ENCODE peak calls at places on chromosomes 16 and 17, in nine cellular contexts. X, T, P, C, V, A, I, F and Y are unnamed samples.

GRCh38 chr17:72255481-72255880 is 134.7 kb downstream of the SOX9 start:
- DNase-seq in C (no peak), P (no peak), A (no peak), I (no peak), T (no peak), F (no peak), X (no peak), V (no peak), Y (no peak)

GRCh38 chr17:17028878-17029535 is 13.2 kb upstream of the MPRIP start:
- DNase-seq in C (no peak), P (no peak), F (no peak), A (no peak), X (peak), T (no peak), I (no peak), V (no peak), Y (no peak)

GRCh38 chr17:1490643-1491405 is 1.7 kb downstream of the MYO1C start:
- DNase-seq in P (peak), A (no peak), C (peak), F (peak), X (peak), V (peak), T (peak), I (peak), Y (peak)

GRCh38 chr16:81376880-81377279 is 62.1 kb downstream of the GAN start:
- DNase-seq in A (no peak), I (no peak), C (no peak), V (no peak), X (no peak), P (peak), F (peak), T (peak), Y (no peak)

GRCh38 chr16:11585460-11586374 is 1.0 kb downstream of the LITAF start:
- DNase-seq in I (no peak), X (no peak), P (no peak), F (peak), A (no peak), V (peak), T (peak), C (no peak), Y (peak)

GRCh38 chr17:58264407-58265103 is 16.2 kb downstream of the MPO start:
- DNase-seq in I (no peak), C (no peak), A (no peak), V (no peak), T (no peak), P (no peak), X (no peak), F (no peak), Y (no peak)

GRCh38 chr17:41407226-41407625 is 9.8 kb upstream of the KRT31 start:
- DNase-seq in X (no peak), P (no peak), F (no peak), I (no peak), A (no peak), T (no peak), C (no peak), V (no peak), Y (no peak)

GRCh38 chr17:80970044-80970761 is 21.4 kb upstream of the CHMP6 start:
- DNase-seq in I (peak), X (peak), P (peak), V (peak), T (peak), A (no peak), C (no peak), F (peak), Y (no peak)

GRCh38 chr17:63399856-63400255 is 46.2 kb downstream of the CYB561 start:
- DNase-seq in A (no peak), F (no peak), X (no peak), P (no peak), C (no peak), T (no peak), I (no peak), V (no peak), Y (no peak)

GRCh38 chr16:2178321-2179106 is 17.9 kb downstream of the CASKIN1 start:
- DNase-seq in F (peak), V (peak), P (no peak), I (peak), T (peak), C (no peak), A (no peak), X (no peak), Y (no peak)

GRCh38 chr17:15288859-15289258 is 23.7 kb upstream of the PMP22 start:
- DNase-seq in X (no peak), V (no peak), I (no peak), F (no peak), C (no peak), A (no peak), T (no peak), P (no peak), Y (no peak)

GRCh38 chr17:82146663-82147654 is 48.9 kb upstream of the FASN start:
- DNase-seq in X (no peak), P (no peak), V (no peak), T (no peak), A (no peak), I (no peak), F (no peak), C (no peak), Y (no peak)

GRCh38 chr17:46832945-46833839 is 14.7 kb upstream of the WNT3 start:
- DNase-seq in I (no peak), T (no peak), A (peak), C (no peak), F (no peak), X (no peak), P (peak), V (no peak), Y (no peak)

GRCh38 chr16:3112058-3112880 is at the start of gene ZNF205:
- DNase-seq in I (no peak), V (no peak), T (no peak), P (peak), C (no peak), A (peak), F (no peak), X (peak), Y (no peak)